ENCODE peak calls at places on chromosome 14, in four cellular contexts. X is IMR-90; H is CD8-positive, alpha-beta memory T cell; Y is cardiac muscle cell. B is an unnamed sample.
A peak's percentile ranks its signal among the peaks of the same experiment; 100 is the strongest.

GRCh38 chr14:68396411-68396930 is 396.4 kb downstream of the ZFP36L1 start:
- DNase-seq in H (no peak), X (no peak), Y (no peak), B (no peak)

GRCh38 chr14:90060312-90060964 is 1.4 kb upstream of the KCNK13 start:
- DNase-seq in H (no peak), Y (peak; percentile 58), X (peak; percentile 51), B (peak; percentile 19)

GRCh38 chr14:21653331-21653885 is at the start of gene OR4E2:
- DNase-seq in Y (no peak), H (no peak), X (no peak), B (no peak)

GRCh38 chr14:91115986-91116385 is 2.1 kb downstream of the DGLUCY start:
- DNase-seq in Y (no peak), H (no peak), X (peak; percentile 30), B (no peak)

GRCh38 chr14:90815817-90816662 is at the start of gene TTC7B:
- DNase-seq in H (no peak), X (peak; percentile 24), Y (peak; percentile 47), B (no peak)

GRCh38 chr14:103819503-103820307 is 27.7 kb downstream of the PPP1R13B start:
- DNase-seq in Y (peak; percentile 42), X (no peak), H (no peak), B (no peak)

GRCh38 chr14:54529811-54530210 is 20.1 kb downstream of the CGRRF1 start:
- DNase-seq in H (no peak), Y (peak; percentile 59), X (peak; percentile 68), B (no peak)

GRCh38 chr14:72962829-72963312 is 36.6 kb downstream of the DCAF4 start:
- DNase-seq in X (peak; percentile 95), Y (peak; percentile 73), H (no peak), B (no peak)

GRCh38 chr14:89618309-89618708 is 201.3 kb upstream of the FOXN3 start:
- DNase-seq in X (no peak), H (no peak), Y (no peak), B (peak; percentile 31)

GRCh38 chr14:90091393-90091792 is 29.6 kb downstream of the KCNK13 start:
- DNase-seq in H (no peak), Y (peak; percentile 89), X (peak; percentile 20), B (no peak)

GRCh38 chr14:91997492-91997891 is 42.4 kb downstream of the TRIP11 start:
- DNase-seq in X (peak; percentile 28), H (no peak), Y (no peak), B (no peak)

GRCh38 chr14:38623661-38624060 is 367.8 kb upstream of the CLEC14A start:
- DNase-seq in Y (no peak), X (no peak), H (no peak), B (no peak)

GRCh38 chr14:78710963-78711362 is 540.8 kb downstream of the NRXN3 start:
- DNase-seq in H (no peak), Y (no peak), X (no peak), B (no peak)

GRCh38 chr14:78709795-78710569 is 539.8 kb downstream of the NRXN3 start:
- DNase-seq in Y (no peak), X (no peak), H (no peak), B (no peak)

GRCh38 chr14:78713716-78714115 is 543.5 kb downstream of the NRXN3 start:
- DNase-seq in Y (no peak), X (no peak), H (no peak), B (no peak)

DNA sequence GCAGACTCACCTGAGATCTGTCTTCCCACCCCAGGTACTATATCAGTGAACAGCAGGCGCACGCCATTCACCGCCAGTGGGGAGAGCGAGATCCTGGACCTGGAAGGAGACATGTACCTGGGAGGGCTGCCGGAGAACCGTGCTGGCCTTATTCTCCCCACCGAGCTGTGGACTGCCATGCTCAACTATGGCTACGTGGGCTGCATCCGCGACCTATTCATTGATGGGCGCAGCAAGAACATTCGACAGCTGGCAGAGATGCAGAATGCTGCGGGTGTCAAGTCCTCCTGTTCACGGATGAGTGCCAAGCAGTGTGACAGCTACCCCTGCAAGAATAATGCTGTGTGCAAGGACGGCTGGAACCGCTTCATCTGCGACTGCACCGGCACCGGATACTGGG is 544.5 kb downstream of the NRXN3 start:
- DNase-seq in Y (no peak), X (no peak), H (no peak), B (no peak)
- H3K27ac ChIP-seq in Y (no peak overlapping the region), X (no peak overlapping the region), H (no peak overlapping the region), B (no peak overlapping the region)

GRCh38 chr14:105167303-105168092 is 1.1 kb downstream of the JAG2 start:
- DNase-seq in H (no peak), X (no peak), Y (no peak), B (no peak)
- H3K4me1 ChIP-seq in H (peaks cover 16% of the 10 kb centered on the region), X (peaks cover 3% of the 10 kb centered on the region), Y (peaks cover 21% of the 10 kb centered on the region), B (peaks cover 26% of the 10 kb centered on the region)

DNA sequence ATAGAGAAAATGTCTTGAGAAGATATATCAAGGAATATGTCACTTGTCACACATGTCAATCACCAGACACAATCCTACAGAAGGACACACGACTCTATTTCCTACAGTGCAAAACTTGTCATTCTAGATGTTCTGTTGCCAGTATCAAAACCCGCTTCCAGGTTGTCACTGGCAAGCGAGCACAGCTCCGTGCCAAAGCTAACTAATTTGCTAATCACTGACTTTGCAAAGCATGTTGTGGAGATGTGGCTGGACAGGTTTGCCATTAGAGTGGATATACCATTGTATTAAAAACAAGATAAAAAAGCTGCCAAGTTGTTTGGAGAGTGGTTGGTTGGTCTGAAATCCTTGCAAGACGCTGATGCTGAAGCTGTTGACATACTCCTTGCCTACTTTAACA is 7.9 kb upstream of the SGPP1 start:
- DNase-seq in X (no peak), H (no peak), Y (no peak), B (no peak)
- H3K27ac ChIP-seq in X (no peak overlapping the region), H (no peak overlapping the region), Y (no peak overlapping the region), B (no peak overlapping the region)

DNA sequence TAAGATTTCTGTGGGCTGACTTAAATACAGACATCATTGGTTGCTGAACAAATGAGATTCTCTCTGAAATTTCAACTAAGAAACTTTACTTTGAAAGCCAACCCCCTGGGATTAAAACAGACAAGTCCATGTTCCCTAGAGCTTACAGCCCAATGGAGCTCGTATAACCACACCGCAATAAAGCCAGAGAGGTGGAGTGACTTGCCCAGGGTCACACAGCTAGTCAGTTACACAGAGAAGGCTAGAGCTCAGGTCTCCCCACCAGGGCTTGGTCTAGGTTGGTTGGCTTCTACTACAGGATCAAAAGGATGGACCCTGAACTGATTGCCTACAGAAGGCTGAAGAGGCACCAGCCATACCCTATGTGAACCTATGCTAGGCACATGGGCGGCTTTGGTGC is 8.9 kb upstream of the LTBP2 start:
- DNase-seq in H (no peak), Y (no peak), X (no peak), B (no peak)
- H3K4me1 ChIP-seq in H (peaks cover 46% of the 10 kb centered on the region), Y (peaks cover 8% of the 10 kb centered on the region), X (peaks cover 44% of the 10 kb centered on the region), B (peaks cover 47% of the 10 kb centered on the region)

DNA sequence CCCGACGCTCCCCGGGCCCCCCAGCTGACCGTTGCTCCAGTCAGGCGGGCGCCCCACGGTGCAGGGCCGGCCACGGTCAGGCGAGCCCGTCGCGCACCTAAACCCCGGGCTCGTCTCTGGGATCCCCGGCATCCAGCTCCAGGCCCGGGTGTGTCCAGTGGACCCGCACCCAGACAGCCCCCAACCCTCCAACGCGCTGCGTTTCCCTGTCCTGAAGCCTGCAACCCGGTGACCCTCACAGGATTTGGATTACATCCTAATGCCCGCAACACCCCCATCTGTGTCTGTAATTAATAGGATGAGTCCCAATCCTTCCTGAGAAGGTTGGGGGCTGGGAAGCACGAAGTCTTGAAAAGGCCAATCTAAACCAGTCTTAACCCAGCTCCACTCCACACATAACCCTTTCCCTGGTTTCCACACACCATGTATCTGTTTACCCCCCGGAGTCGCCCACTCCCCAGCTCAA is 10.4 kb downstream of the CPNE6 start:
- DNase-seq in X (no peak), Y (no peak), H (no peak), B (no peak)
- H3K27ac ChIP-seq in X (no peak overlapping the region), Y (no peak overlapping the region), H (peak overlapping the region; percentile 61), B (peak overlapping the region; percentile 50)

GRCh38 chr14:79514700-79515099 is 696.6 kb downstream of the DIO2 start:
- DNase-seq in Y (peak; percentile 22), X (peak; percentile 73), H (no peak), B (no peak)
- H3K4me1 ChIP-seq in Y (no peaks in the 10 kb centered on the region), X (peaks cover 20% of the 10 kb centered on the region), H (no peaks in the 10 kb centered on the region), B (no peaks in the 10 kb centered on the region)

B was measured in CD4-positive, alpha-beta memory T cell.